ENCODE peak calls at places on chromosomes 4 and X, in eight cellular contexts. P, D, Q, N, A, L, E and O are unnamed samples. For H3K4me1 and H3K36me3, the result is how much of the 10 kb centered on the place peaks cover.

GRCh38 chrX:5648941-5649568 is 579.6 kb downstream of the NLGN4X start:
- DNase-seq in P (no peak), D (no peak), Q (no peak), N (no peak), A (no peak), L (no peak), E (no peak), O (no peak)

GRCh38 chr4:147090486-147090885 is 144.8 kb upstream of the TTC29 start:
- DNase-seq in P (no peak), D (no peak), Q (no peak), N (no peak), A (no peak), L (no peak), E (no peak), O (no peak)

GRCh38 chr4:6055436-6055835 is 37.2 kb upstream of the C4orf50 start:
- DNase-seq in P (no peak), D (no peak), Q (no peak), N (no peak), A (no peak), L (no peak), E (no peak), O (no peak)

GRCh38 chr4:107689912-107690587 is 30.0 kb downstream of the PAPSS1 start:
- DNase-seq in P (no peak), D (peak), Q (no peak), N (no peak), A (no peak), L (no peak), E (no peak), O (no peak)

GRCh38 chrX:151815461-151815860 is 80.9 kb downstream of the CNGA2 start:
- DNase-seq in P (no peak), D (no peak), Q (no peak), N (no peak), A (peak), L (no peak), E (no peak), O (no peak)

GRCh38 chr4:162841769-162842168 is 324.9 kb downstream of the NAF1 start:
- DNase-seq in P (no peak), D (no peak), Q (no peak), N (no peak), A (no peak), L (no peak), E (no peak), O (no peak)

GRCh38 chr4:110400071-110400470 is 75.9 kb upstream of the ENPEP start:
- DNase-seq in P (no peak), D (no peak), Q (no peak), N (no peak), A (no peak), L (no peak), E (no peak), O (no peak)

GRCh38 chr4:7124643-7125442 is 57.0 kb upstream of the GRPEL1 start:
- DNase-seq in P (no peak), D (no peak), Q (peak), N (no peak), A (peak), L (no peak), E (no peak), O (no peak)

GRCh38 chr4:18859468-18859867 is 837.9 kb upstream of the LCORL start:
- DNase-seq in P (no peak), D (no peak), Q (no peak), N (peak), A (no peak), L (peak), E (no peak), O (no peak)

GRCh38 chr4:24768604-24769003 is 26.8 kb upstream of the SOD3 start:
- DNase-seq in P (no peak), D (no peak), Q (no peak), N (no peak), A (no peak), L (no peak), E (no peak), O (no peak)

GRCh38 chr4:138751290-138751689 is 264.3 kb upstream of the NOCT start:
- DNase-seq in P (no peak), D (no peak), Q (no peak), N (no peak), A (no peak), L (no peak), E (no peak), O (no peak)

GRCh38 chr4:106032851-106033286 is 137.6 kb downstream of the NPNT start:
- DNase-seq in P (no peak), D (no peak), Q (no peak), N (no peak), A (no peak), L (no peak), E (peak), O (no peak)

GRCh38 chrX:3384330-3384729 is 37.9 kb upstream of the MXRA5 start:
- DNase-seq in P (no peak), D (no peak), Q (no peak), N (no peak), A (no peak), L (no peak), E (no peak), O (no peak)

GRCh38 chr4:122980860-122981259 is 58.5 kb upstream of the NUDT6 start:
- DNase-seq in P (no peak), D (no peak), Q (no peak), N (no peak), A (no peak), L (no peak), E (no peak), O (no peak)

GRCh38 chrX:65999563-66000148 is 40.2 kb downstream of the VSIG4 start:
- DNase-seq in P (no peak), D (no peak), Q (no peak), N (no peak), A (no peak), L (no peak), E (no peak), O (no peak)

GRCh38 chrX:129996120-129996519 is 13.7 kb downstream of the BCORL1 start:
- DNase-seq in P (peak), D (no peak), Q (no peak), N (no peak), A (no peak), L (no peak), E (no peak), O (no peak)

GRCh38 chr4:185726931-185727330 is 85.1 kb downstream of the SORBS2 start:
- DNase-seq in P (no peak), D (no peak), Q (no peak), N (no peak), A (no peak), L (no peak), E (no peak), O (no peak)

GRCh38 chrX:105211051-105211575 is 9.4 kb downstream of the TEX13A start:
- DNase-seq in P (no peak), D (no peak), Q (no peak), N (no peak), A (no peak), L (no peak), E (no peak), O (no peak)

GRCh38 chrX:3807906-3808305 is 94.5 kb upstream of the PRKX start:
- DNase-seq in P (no peak), D (no peak), Q (no peak), N (no peak), A (no peak), L (no peak), E (no peak), O (no peak)

GRCh38 chr4:6939761-6940743 is 30.4 kb downstream of the TBC1D14 start:
- DNase-seq in P (no peak), D (no peak), Q (no peak), N (peak), A (no peak), L (no peak), E (no peak), O (no peak)

GRCh38 chrX:37349131-37350033 is at the start of gene PRRG1:
- DNase-seq in P (peak), D (peak), Q (peak), N (peak), A (peak), L (peak), E (peak), O (peak)

GRCh38 chrX:43958529-43958928 is 14.7 kb downstream of the NDP start:
- DNase-seq in P (peak), D (peak), Q (no peak), N (peak), A (no peak), L (peak), E (no peak), O (peak)

GRCh38 chr4:189221691-189222090 is 719.0 kb upstream of the FRG1 start:
- DNase-seq in P (no peak), D (no peak), Q (no peak), N (no peak), A (no peak), L (no peak), E (no peak), O (no peak)

GRCh38 chrX:41121766-41122165 is 36.5 kb downstream of the USP9X start:
- DNase-seq in P (no peak), D (no peak), Q (no peak), N (no peak), A (no peak), L (no peak), E (no peak), O (no peak)

GRCh38 chrX:41119803-41120202 is 34.6 kb downstream of the USP9X start:
- DNase-seq in P (no peak), D (no peak), Q (no peak), N (no peak), A (no peak), L (no peak), E (no peak), O (no peak)

GRCh38 chrX:41118156-41118555 is 32.9 kb downstream of the USP9X start:
- DNase-seq in P (no peak), D (no peak), Q (no peak), N (no peak), A (no peak), L (no peak), E (no peak), O (no peak)

GRCh38 chrX:41122664-41123257 is 37.5 kb downstream of the USP9X start:
- DNase-seq in P (no peak), D (no peak), Q (no peak), N (no peak), A (no peak), L (no peak), E (no peak), O (no peak)

GRCh38 chrX:41116948-41117347 is 31.7 kb downstream of the USP9X start:
- DNase-seq in P (no peak), D (no peak), Q (no peak), N (no peak), A (no peak), L (no peak), E (no peak), O (no peak)
- H3K4me1 ChIP-seq in P (half or more), D (under half), Q (under half), N (under half), A (under half), L (under half), E (under half), O (under half)

GRCh38 chrX:1416965-1417760 is 25.2 kb upstream of the SLC25A6 start:
- DNase-seq in P (no peak), D (no peak), Q (no peak), N (no peak), A (no peak), L (no peak), E (no peak), O (no peak)
- H3K36me3 ChIP-seq in P (under half), D (under half), Q (under half), N (under half), A (under half), L (half or more), E (under half), O (half or more)

DNA sequence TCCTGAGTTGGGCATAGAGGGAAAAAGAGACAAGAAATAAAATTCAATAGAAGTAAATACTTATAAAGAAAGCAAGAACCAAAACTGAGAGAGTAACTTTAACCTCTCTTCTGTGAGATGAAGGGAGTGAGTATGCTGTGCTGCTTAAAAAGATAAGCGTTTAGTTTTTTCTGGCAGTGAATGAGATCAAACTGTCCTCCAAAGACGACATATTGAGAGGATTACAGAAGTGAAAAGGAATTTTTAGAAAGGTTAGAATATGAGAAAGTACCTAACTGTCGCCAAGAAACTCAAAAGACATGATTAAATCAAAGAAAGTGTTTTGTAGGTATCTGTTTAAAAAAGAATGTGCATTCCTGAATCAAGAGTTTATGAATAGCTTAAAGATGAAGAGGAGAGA is 16.0 kb downstream of the GAB1 start:
- DNase-seq in P (no peak), D (no peak), Q (no peak), N (no peak), A (no peak), L (no peak), E (no peak), O (no peak)
- H3K4me1 ChIP-seq in P (half or more), D (under half), Q (under half), N (under half), A (under half), L (under half), E (half or more), O (under half)

DNA sequence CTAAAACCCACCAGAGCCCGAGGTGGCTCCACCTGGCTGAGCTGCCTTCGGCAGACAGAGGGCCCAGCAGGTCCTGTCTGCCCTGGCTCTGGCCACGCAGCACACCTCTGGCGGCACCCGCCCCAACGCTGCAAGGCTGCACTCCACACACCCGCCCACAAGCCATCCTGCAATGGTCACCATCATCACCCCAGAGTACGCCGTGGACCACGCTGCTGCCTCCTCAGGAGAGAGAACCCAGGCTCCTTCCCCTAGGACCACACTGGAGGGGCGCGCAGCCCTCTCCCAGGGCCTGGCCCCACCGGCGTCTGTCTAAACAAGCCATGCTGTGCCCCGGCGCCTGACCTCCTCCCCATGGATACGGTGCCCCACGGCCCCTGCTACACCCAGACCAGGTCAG is 39.6 kb upstream of the CPLX1 start:
- DNase-seq in P (no peak), D (no peak), Q (peak), N (no peak), A (no peak), L (no peak), E (no peak), O (no peak)
- H3K36me3 ChIP-seq in P (half or more), D (under half), Q (under half), N (under half), A (half or more), L (under half), E (half or more), O (under half)

GRCh38 chr4:152609460-152609859 is 70.3 kb downstream of the TMEM154 start:
- DNase-seq in P (no peak), D (no peak), Q (no peak), N (no peak), A (no peak), L (no peak), E (no peak), O (no peak)
- H3K4me1 ChIP-seq in P (under half), D (under half), Q (under half), N (under half), A (under half), L (under half), E (under half), O (under half)

GRCh38 chr4:1247811-1248261 is 1.1 kb downstream of the CTBP1 start:
- DNase-seq in P (no peak), D (no peak), Q (no peak), N (no peak), A (peak), L (peak), E (no peak), O (no peak)
- H3K36me3 ChIP-seq in P (under half), D (under half), Q (under half), N (under half), A (under half), L (under half), E (under half), O (under half)